ENCODE peak calls at places on chromosomes 13 and 19, in nine cellular contexts. I is stimulated activated CD8-positive, alpha-beta memory T cell treated with anti-CD3 and anti-CD28 coated beads, Interleukin-2, amount 100 ng/mL, for 1 hour; Q is T-helper 2 cell; J is heart left ventricle; D is H4; C is Right ventricle myocardium superior; T is A549; Y is stimulated activated CD4-positive, alpha-beta T cell treated with anti-CD3 and anti-CD28 coated beads, Interleukin-15, amount 100 ng/mL, for 48 hours; M is NCI-H345. E is an unnamed sample.

GRCh38 chr13:99277629-99278028 is 19.4 kb upstream of the GPR18 start:
- DNase-seq in M (no peak), T (no peak), C (no peak), Q (no peak), J (no peak), I (no peak), Y (no peak), D (no peak), E (no peak)

GRCh38 chr19:51751655-51752054 is at the start of gene FPR1:
- DNase-seq in Q (no peak), J (no peak), D (peak), I (no peak), M (no peak), C (no peak), T (no peak), Y (no peak), E (no peak)

GRCh38 chr19:48987323-48987722 is 5.8 kb downstream of the GYS1 start:
- DNase-seq in M (no peak), T (no peak), Y (no peak), C (no peak), J (no peak), D (no peak), I (no peak), Q (no peak), E (no peak)

GRCh38 chr19:2488942-2489731 is 13.2 kb downstream of the GADD45B start:
- DNase-seq in C (peak), J (peak), T (no peak), Q (peak), D (no peak), Y (no peak), I (no peak), M (peak), E (no peak)

GRCh38 chr19:944171-944567 is 18.3 kb downstream of the ARID3A start:
- DNase-seq in C (peak), Y (no peak), D (no peak), I (no peak), Q (peak), T (no peak), J (peak), M (no peak), E (no peak)

GRCh38 chr13:50678464-50679162 is 164.9 kb downstream of the DLEU7 start:
- DNase-seq in C (no peak), D (peak), Y (no peak), J (no peak), M (no peak), I (no peak), Q (no peak), T (no peak), E (peak)

GRCh38 chr13:98847780-98848179 is 95.3 kb upstream of the SLC15A1 start:
- DNase-seq in Q (no peak), M (no peak), Y (no peak), C (no peak), I (no peak), J (no peak), D (no peak), T (no peak), E (no peak)

GRCh38 chr13:42215578-42216421 is 56.2 kb upstream of the AKAP11 start:
- DNase-seq in C (no peak), Y (no peak), J (no peak), D (peak), M (no peak), T (no peak), I (no peak), Q (peak), E (no peak)

GRCh38 chr19:18898081-18898532 is 2.1 kb upstream of the CERS1 start:
- DNase-seq in M (no peak), J (no peak), D (no peak), I (no peak), C (no peak), Q (no peak), T (no peak), Y (no peak), E (no peak)

GRCh38 chr19:17255150-17255621 is 9.4 kb downstream of the USHBP1 start:
- DNase-seq in Q (no peak), J (no peak), D (no peak), T (no peak), C (no peak), I (no peak), Y (no peak), M (no peak), E (no peak)

GRCh38 chr13:110397445-110397844 is 90.4 kb downstream of the COL4A2 start:
- DNase-seq in D (peak), T (no peak), Y (no peak), C (no peak), I (no peak), Q (no peak), M (no peak), J (no peak), E (no peak)

GRCh38 chr13:33076451-33076992 is 60.3 kb downstream of the KL start:
- DNase-seq in C (no peak), Q (no peak), Y (no peak), T (no peak), M (no peak), I (no peak), D (no peak), J (no peak), E (no peak)

GRCh38 chr13:38763446-38764381 is 76.8 kb downstream of the FREM2 start:
- DNase-seq in J (no peak), Y (no peak), D (peak), M (peak), I (no peak), Q (peak), T (peak), C (no peak), E (peak)

GRCh38 chr13:60134376-60134775 is 29.4 kb downstream of the DIAPH3 start:
- DNase-seq in M (no peak), Y (no peak), I (no peak), T (no peak), J (no peak), D (peak), Q (peak), C (no peak), E (no peak)

GRCh38 chr13:87661471-87661870 is 9.7 kb upstream of the SLITRK5 start:
- DNase-seq in J (no peak), Q (no peak), M (peak), I (no peak), C (no peak), T (no peak), Y (no peak), D (peak), E (peak)

GRCh38 chr19:14407889-14408640 is 11.1 kb downstream of the DDX39A start:
- DNase-seq in T (no peak), I (no peak), D (no peak), C (no peak), Y (no peak), Q (no peak), J (no peak), M (no peak), E (no peak)

GRCh38 chr13:25232937-25233515 is 54.3 kb downstream of the MTMR6 start:
- DNase-seq in T (peak), M (peak), J (no peak), C (no peak), Q (peak), Y (no peak), I (no peak), D (peak), E (no peak)

E was measured in non-pigmented ciliary epithelial cell.